ENCODE peak calls at places on chromosomes 5 and 9, in seven cellular contexts. H, N, G, D, B, P and T are unnamed samples.

GRCh38 chr5:169591636-169592035 is 8.1 kb downstream of the SPDL1 start:
- DNase-seq in P (no peak), H (no peak), N (no peak), G (no peak), D (no peak), B (peak; percentile 11), T (peak; percentile 25)

GRCh38 chr5:52757527-52757926 is 30.2 kb upstream of the ITGA1 start:
- DNase-seq in N (no peak), P (peak; percentile 5), D (no peak), B (no peak), H (no peak), G (no peak), T (no peak)

GRCh38 chr5:109868737-109869136 is 179.0 kb downstream of the MAN2A1 start:
- DNase-seq in D (no peak), N (no peak), B (peak; percentile 29), P (no peak), G (peak; percentile 56), H (no peak), T (peak; percentile 85)

GRCh38 chr5:149221326-149221725 is 50.3 kb upstream of the AFAP1L1 start:
- DNase-seq in B (no peak), P (peak; percentile 58), G (no peak), H (no peak), D (no peak), N (no peak), T (peak; percentile 92)

GRCh38 chr5:131373265-131373664 is 109.4 kb downstream of the CDC42SE2 start:
- DNase-seq in B (no peak), P (no peak), H (no peak), N (no peak), G (no peak), D (no peak), T (no peak)

GRCh38 chr5:158023266-158023665 is 164.3 kb upstream of the CLINT1 start:
- DNase-seq in P (no peak), N (no peak), H (no peak), G (peak; percentile 49), B (no peak), D (no peak), T (peak; percentile 19)

GRCh38 chr9:136051568-136052432 is 43.3 kb downstream of the NACC2 start:
- DNase-seq in D (no peak), P (peak; percentile 83), G (peak; percentile 98), N (peak; percentile 81), B (peak; percentile 90), H (peak; percentile 67), T (peak; percentile 94)

GRCh38 chr5:77987988-77988387 is 211.8 kb upstream of the TBCA start:
- DNase-seq in H (no peak), B (no peak), N (no peak), P (no peak), D (no peak), G (no peak), T (no peak)

GRCh38 chr9:113624721-113625120 is 161.2 kb downstream of the RGS3 start:
- DNase-seq in P (no peak), H (peak; percentile 6), D (no peak), B (peak; percentile 40), N (no peak), G (peak; percentile 84), T (no peak)

GRCh38 chr5:111892949-111893348 is 136.0 kb upstream of the NREP start:
- DNase-seq in N (no peak), B (peak; percentile 5), D (no peak), H (no peak), P (peak; percentile 38), G (no peak), T (peak; percentile 10)

GRCh38 chr9:137006116-137007003 is 10.0 kb upstream of the CLIC3 start:
- DNase-seq in H (no peak), G (no peak), B (no peak), D (no peak), N (no peak), P (no peak), T (no peak)

GRCh38 chr5:91132552-91132951 is 250.6 kb downstream of the ARRDC3 start:
- DNase-seq in B (no peak), H (no peak), G (no peak), P (peak; percentile 86), N (no peak), D (no peak), T (no peak)

GRCh38 chr5:65480306-65480865 is 1.3 kb downstream of the ADAMTS6 start:
- DNase-seq in N (peak; percentile 5), B (peak; percentile 94), H (no peak), P (peak; percentile 89), D (peak; percentile 1), G (peak; percentile 76), T (peak; percentile 87)

GRCh38 chr5:72956324-72957140 is 691 bp downstream of the FCHO2 start:
- DNase-seq in G (peak; percentile 62), H (peak; percentile 32), N (peak; percentile 45), P (peak; percentile 55), B (peak; percentile 39), D (peak; percentile 18), T (peak; percentile 73)

GRCh38 chr9:127776195-127776918 is 2.1 kb downstream of the SH2D3C start:
- DNase-seq in N (peak; percentile 17), G (no peak), D (no peak), B (no peak), H (no peak), P (no peak), T (no peak)

GRCh38 chr5:76714771-76715483 is 999 bp upstream of the F2R start:
- DNase-seq in P (peak; percentile 57), H (no peak), G (no peak), D (no peak), N (no peak), B (no peak), T (no peak)

GRCh38 chr9:111621895-111622480 is 9.1 kb upstream of the DNAJC25 start:
- DNase-seq in P (peak; percentile 58), D (no peak), H (peak; percentile 5), G (no peak), B (peak; percentile 58), N (no peak), T (peak; percentile 20)

GRCh38 chr9:129487658-129488483 is 133.0 kb downstream of the C9orf50 start:
- DNase-seq in N (peak; percentile 42), G (no peak), H (no peak), D (peak; percentile 39), B (peak; percentile 70), P (peak; percentile 59), T (peak; percentile 68)

GRCh38 chr9:134029248-134030226 is 4.3 kb downstream of the BRD3OS start:
- DNase-seq in B (no peak), D (no peak), N (no peak), G (no peak), H (no peak), P (no peak), T (no peak)

GRCh38 chr5:168152660-168153059 is 138.8 kb upstream of the WWC1 start:
- DNase-seq in D (no peak), P (no peak), H (no peak), N (no peak), B (no peak), G (peak; percentile 88), T (peak; percentile 38)

GRCh38 chr9:15189491-15189890 is 117.5 kb downstream of the TTC39B start:
- DNase-seq in P (no peak), G (no peak), N (no peak), D (no peak), B (no peak), H (no peak), T (no peak)

GRCh38 chr5:1762121-1762877 is 37.3 kb downstream of the MRPL36 start:
- DNase-seq in H (no peak), P (no peak), N (no peak), G (no peak), D (no peak), B (no peak), T (no peak)

GRCh38 chr9:129720181-129720864 is 32.5 kb downstream of the PTGES start:
- DNase-seq in H (no peak), D (no peak), N (no peak), P (no peak), B (no peak), G (no peak), T (no peak)

GRCh38 chr9:120109242-120109641 is 470.7 kb downstream of the CDK5RAP2 start:
- DNase-seq in D (peak; percentile 23), N (no peak), P (no peak), G (peak; percentile 20), H (peak; percentile 17), B (no peak), T (no peak)

GRCh38 chr5:177099422-177100093 is 12.8 kb downstream of the FGFR4 start:
- DNase-seq in H (no peak), N (no peak), B (no peak), G (no peak), P (no peak), D (no peak), T (no peak)